ENCODE peak calls at places on chromosomes 2 and 18, in eight cellular contexts. One of them, this sample, is unnamed.

GRCh38 chr2:133734699-133735098 is 166.4 kb upstream of the NCKAP5 start:
- DNase-seq in endodermal cell: no peak
- DNase-seq in pancreas: no peak
- DNase-seq in OCI-LY7: no peak
- DNase-seq in Peyer's patch: no peak
- DNase-seq in CD8-positive, alpha-beta memory T cell: no peak
- DNase-seq in CD8-positive, alpha-beta T cell: no peak
- DNase-seq in Caco-2: no peak
- DNase-seq in this sample: no peak

GRCh38 chr18:31819106-31819924 is 58.6 kb upstream of the SLC25A52 start:
- DNase-seq in CD8-positive, alpha-beta memory T cell: peak; percentile 7
- DNase-seq in pancreas: no peak
- DNase-seq in Peyer's patch: no peak
- DNase-seq in Caco-2: peak; percentile 56
- DNase-seq in endodermal cell: peak; percentile 72
- DNase-seq in OCI-LY7: peak; percentile 50
- DNase-seq in CD8-positive, alpha-beta T cell: no peak
- DNase-seq in this sample: no peak

GRCh38 chr2:130872276-130873125 is 35.8 kb downstream of the ARHGEF4 start:
- DNase-seq in OCI-LY7: no peak
- DNase-seq in CD8-positive, alpha-beta T cell: no peak
- DNase-seq in Caco-2: no peak
- DNase-seq in CD8-positive, alpha-beta memory T cell: no peak
- DNase-seq in endodermal cell: peak; percentile 48
- DNase-seq in Peyer's patch: no peak
- DNase-seq in pancreas: no peak
- DNase-seq in this sample: no peak

GRCh38 chr18:33560686-33561370 is 17.2 kb upstream of the ASXL3 start:
- DNase-seq in CD8-positive, alpha-beta T cell: no peak
- DNase-seq in endodermal cell: peak; percentile 78
- DNase-seq in Caco-2: peak; percentile 7
- DNase-seq in Peyer's patch: no peak
- DNase-seq in OCI-LY7: no peak
- DNase-seq in CD8-positive, alpha-beta memory T cell: no peak
- DNase-seq in pancreas: no peak
- DNase-seq in this sample: no peak

GRCh38 chr2:52264488-52264887 is 1232.6 kb upstream of the NRXN1 start:
- DNase-seq in CD8-positive, alpha-beta memory T cell: no peak
- DNase-seq in CD8-positive, alpha-beta T cell: no peak
- DNase-seq in OCI-LY7: peak; percentile 66
- DNase-seq in Caco-2: no peak
- DNase-seq in Peyer's patch: no peak
- DNase-seq in endodermal cell: no peak
- DNase-seq in pancreas: no peak
- DNase-seq in this sample: no peak

GRCh38 chr2:88540346-88540745 is 86.9 kb downstream of the EIF2AK3 start:
- DNase-seq in CD8-positive, alpha-beta memory T cell: no peak
- DNase-seq in Caco-2: no peak
- DNase-seq in endodermal cell: no peak
- DNase-seq in OCI-LY7: no peak
- DNase-seq in Peyer's patch: no peak
- DNase-seq in pancreas: no peak
- DNase-seq in CD8-positive, alpha-beta T cell: no peak
- DNase-seq in this sample: no peak

GRCh38 chr2:196168181-196168580 is 3.2 kb downstream of the STK17B start:
- DNase-seq in pancreas: no peak
- DNase-seq in endodermal cell: no peak
- DNase-seq in CD8-positive, alpha-beta T cell: no peak
- DNase-seq in Caco-2: no peak
- DNase-seq in OCI-LY7: no peak
- DNase-seq in CD8-positive, alpha-beta memory T cell: peak; percentile 17
- DNase-seq in Peyer's patch: no peak
- DNase-seq in this sample: no peak

GRCh38 chr2:72990695-72991438 is 73.5 kb downstream of the EMX1 start:
- DNase-seq in CD8-positive, alpha-beta memory T cell: no peak
- DNase-seq in CD8-positive, alpha-beta T cell: no peak
- DNase-seq in OCI-LY7: no peak
- DNase-seq in endodermal cell: peak; percentile 38
- DNase-seq in Peyer's patch: peak; percentile 13
- DNase-seq in Caco-2: no peak
- DNase-seq in pancreas: no peak
- DNase-seq in this sample: no peak

GRCh38 chr2:215365184-215365658 is 53.4 kb downstream of the ATIC start:
- DNase-seq in endodermal cell: no peak
- DNase-seq in Peyer's patch: no peak
- DNase-seq in CD8-positive, alpha-beta memory T cell: no peak
- DNase-seq in Caco-2: no peak
- DNase-seq in pancreas: no peak
- DNase-seq in OCI-LY7: no peak
- DNase-seq in CD8-positive, alpha-beta T cell: no peak
- DNase-seq in this sample: no peak

GRCh38 chr18:49021433-49022129 is 70.8 kb upstream of the SMAD7 start:
- DNase-seq in endodermal cell: peak; percentile 97
- DNase-seq in OCI-LY7: peak; percentile 88
- DNase-seq in Peyer's patch: peak; percentile 91
- DNase-seq in pancreas: peak; percentile 85
- DNase-seq in Caco-2: peak; percentile 66
- DNase-seq in CD8-positive, alpha-beta T cell: peak; percentile 28
- DNase-seq in CD8-positive, alpha-beta memory T cell: no peak
- DNase-seq in this sample: peak; percentile 85

DNA sequence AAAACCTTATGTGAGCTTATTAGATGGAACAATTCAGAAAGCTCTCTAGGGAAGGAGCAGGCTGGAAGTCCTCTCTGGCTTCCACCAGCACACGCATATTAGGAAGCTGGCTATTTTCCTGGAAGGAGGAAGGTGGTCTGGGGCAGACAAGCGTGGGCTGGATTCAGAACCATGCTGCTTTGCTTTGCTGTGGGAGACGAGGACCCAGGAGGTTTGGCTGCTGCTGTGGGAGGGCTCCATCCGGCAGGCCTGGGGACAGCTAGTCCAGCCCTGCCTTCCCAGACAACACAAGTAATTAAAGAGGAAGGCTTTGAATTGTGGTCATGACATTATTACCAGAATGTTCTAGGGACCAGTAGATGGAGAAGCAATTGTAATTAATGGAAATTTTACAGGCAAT is 238.8 kb upstream of the MYT1L start:
- DNase-seq in CD8-positive, alpha-beta memory T cell: no peak
- DNase-seq in Caco-2: no peak
- DNase-seq in endodermal cell: no peak
- DNase-seq in Peyer's patch: no peak
- DNase-seq in pancreas: no peak
- DNase-seq in CD8-positive, alpha-beta T cell: no peak
- DNase-seq in OCI-LY7: no peak
- DNase-seq in this sample: no peak
- H3K9me3 ChIP-seq in CD8-positive, alpha-beta memory T cell: no peaks in the 10 kb centered on the region
- H3K9me3 ChIP-seq in Caco-2: peaks cover 11% of the 10 kb centered on the region
- H3K9me3 ChIP-seq in endodermal cell: peaks cover 17% of the 10 kb centered on the region
- H3K9me3 ChIP-seq in Peyer's patch: no peaks in the 10 kb centered on the region
- H3K9me3 ChIP-seq in pancreas: no peaks in the 10 kb centered on the region
- H3K9me3 ChIP-seq in CD8-positive, alpha-beta T cell: no peaks in the 10 kb centered on the region
- H3K9me3 ChIP-seq in OCI-LY7: peaks cover 10% of the 10 kb centered on the region
- H3K9me3 ChIP-seq in this sample: peaks cover 16% of the 10 kb centered on the region

GRCh38 chr2:176156959-176157498 is at the start of gene HOXD3:
- DNase-seq in Caco-2: no peak
- DNase-seq in CD8-positive, alpha-beta T cell: no peak
- DNase-seq in endodermal cell: peak; percentile 46
- DNase-seq in CD8-positive, alpha-beta memory T cell: no peak
- DNase-seq in pancreas: no peak
- DNase-seq in OCI-LY7: no peak
- DNase-seq in Peyer's patch: no peak
- DNase-seq in this sample: no peak

GRCh38 chr2:176156301-176156958 is 677 bp upstream of the HOXD3 start:
- DNase-seq in endodermal cell: peak; percentile 45
- DNase-seq in OCI-LY7: no peak
- DNase-seq in Caco-2: no peak
- DNase-seq in pancreas: no peak
- DNase-seq in CD8-positive, alpha-beta T cell: no peak
- DNase-seq in CD8-positive, alpha-beta memory T cell: no peak
- DNase-seq in Peyer's patch: no peak
- DNase-seq in this sample: no peak

GRCh38 chr2:176158306-176158643 is 1.2 kb downstream of the HOXD3 start:
- DNase-seq in OCI-LY7: no peak
- DNase-seq in CD8-positive, alpha-beta memory T cell: no peak
- DNase-seq in endodermal cell: peak; percentile 74
- DNase-seq in Peyer's patch: no peak
- DNase-seq in Caco-2: no peak
- DNase-seq in CD8-positive, alpha-beta T cell: no peak
- DNase-seq in pancreas: no peak
- DNase-seq in this sample: no peak

GRCh38 chr2:176158855-176159677 is 2.0 kb downstream of the HOXD3 start:
- DNase-seq in CD8-positive, alpha-beta T cell: no peak
- DNase-seq in CD8-positive, alpha-beta memory T cell: no peak
- DNase-seq in endodermal cell: peak; percentile 80
- DNase-seq in pancreas: no peak
- DNase-seq in Caco-2: no peak
- DNase-seq in OCI-LY7: no peak
- DNase-seq in Peyer's patch: no peak
- DNase-seq in this sample: no peak

DNA sequence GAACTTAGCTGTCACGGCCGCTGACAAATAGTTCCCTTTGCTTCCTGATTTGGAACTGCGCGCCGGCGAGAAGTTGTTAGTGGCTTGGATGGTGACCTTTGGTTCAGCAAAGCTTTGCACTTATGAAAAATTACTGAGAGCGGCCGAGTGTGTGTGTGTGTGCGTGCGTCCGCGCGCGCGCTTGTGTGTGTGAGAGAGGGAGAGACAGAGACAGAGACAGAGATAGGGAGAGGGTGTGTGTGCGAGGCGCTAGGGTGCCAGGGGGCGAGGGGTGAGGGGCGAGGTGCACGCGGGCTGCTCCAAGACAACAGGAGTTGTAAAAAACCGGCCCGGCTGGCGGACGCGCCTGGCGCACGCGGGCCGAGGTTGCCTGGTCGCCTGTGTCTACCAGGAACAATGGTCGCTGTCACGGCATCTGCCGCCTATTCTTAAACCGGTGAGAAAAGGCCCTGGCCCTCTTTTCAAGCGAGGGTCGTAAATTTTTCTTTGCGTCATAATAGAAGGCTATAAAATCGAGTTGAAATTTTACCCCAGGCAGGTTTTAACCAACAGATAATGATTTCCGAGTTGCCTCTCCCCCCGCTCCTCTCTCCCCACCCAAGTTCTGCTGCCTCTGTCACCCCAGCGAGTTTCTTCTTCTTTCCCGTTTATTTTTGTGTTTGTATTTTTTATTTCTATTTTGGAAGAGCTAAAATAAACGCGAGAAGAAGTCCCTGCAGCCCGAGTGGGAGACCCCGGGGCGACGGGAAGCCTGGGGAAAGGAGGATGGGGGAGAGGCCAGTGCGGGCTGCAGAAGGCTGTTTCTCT is 595 bp downstream of the HOXD3 start:
- DNase-seq in Caco-2: peak; percentile 45
- DNase-seq in endodermal cell: peak; percentile 78
- DNase-seq in CD8-positive, alpha-beta T cell: no peak
- DNase-seq in Peyer's patch: peak; percentile 74
- DNase-seq in pancreas: no peak
- DNase-seq in CD8-positive, alpha-beta memory T cell: no peak
- DNase-seq in OCI-LY7: no peak
- DNase-seq in this sample: no peak
- H3K9me3 ChIP-seq in Caco-2: no peaks in the 10 kb centered on the region
- H3K9me3 ChIP-seq in endodermal cell: no peaks in the 10 kb centered on the region
- H3K9me3 ChIP-seq in CD8-positive, alpha-beta T cell: no peaks in the 10 kb centered on the region
- H3K9me3 ChIP-seq in Peyer's patch: no peaks in the 10 kb centered on the region
- H3K9me3 ChIP-seq in pancreas: no peaks in the 10 kb centered on the region
- H3K9me3 ChIP-seq in CD8-positive, alpha-beta memory T cell: no peaks in the 10 kb centered on the region
- H3K9me3 ChIP-seq in OCI-LY7: no peaks in the 10 kb centered on the region
- H3K9me3 ChIP-seq in this sample: peaks cover 19% of the 10 kb centered on the region

DNA sequence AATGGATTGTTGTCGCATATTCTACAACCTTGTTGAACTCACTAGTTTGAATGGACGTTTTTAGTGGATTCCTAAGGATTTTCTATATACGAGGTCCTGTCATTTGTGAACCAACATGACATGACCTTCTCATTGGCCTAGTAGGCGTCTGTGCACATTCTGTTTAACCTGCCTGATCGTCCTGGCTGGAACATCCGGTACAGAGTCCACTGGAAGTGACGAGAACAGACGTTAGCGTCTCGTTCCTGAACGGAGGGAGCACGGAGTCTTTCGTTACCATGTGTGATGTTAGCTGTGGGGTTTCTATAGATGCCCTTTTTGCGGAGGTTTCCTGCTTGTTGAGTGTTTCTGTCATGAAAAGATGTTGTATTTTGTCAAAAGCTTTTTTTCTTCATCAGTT is 61.9 kb downstream of the SLC66A2 start:
- DNase-seq in Peyer's patch: no peak
- DNase-seq in endodermal cell: no peak
- DNase-seq in CD8-positive, alpha-beta T cell: no peak
- DNase-seq in OCI-LY7: no peak
- DNase-seq in Caco-2: no peak
- DNase-seq in pancreas: no peak
- DNase-seq in CD8-positive, alpha-beta memory T cell: no peak
- DNase-seq in this sample: no peak
- H3K9me3 ChIP-seq in Peyer's patch: no peaks in the 10 kb centered on the region
- H3K9me3 ChIP-seq in endodermal cell: peaks cover 60% of the 10 kb centered on the region
- H3K9me3 ChIP-seq in CD8-positive, alpha-beta T cell: peaks cover 6% of the 10 kb centered on the region
- H3K9me3 ChIP-seq in OCI-LY7: no peaks in the 10 kb centered on the region
- H3K9me3 ChIP-seq in Caco-2: no peaks in the 10 kb centered on the region
- H3K9me3 ChIP-seq in pancreas: no peaks in the 10 kb centered on the region
- H3K9me3 ChIP-seq in CD8-positive, alpha-beta memory T cell: peaks cover 15% of the 10 kb centered on the region
- H3K9me3 ChIP-seq in this sample: peaks cover 10% of the 10 kb centered on the region

GRCh38 chr2:31675485-31675901 is 94.8 kb upstream of the SRD5A2 start:
- DNase-seq in CD8-positive, alpha-beta memory T cell: no peak
- DNase-seq in Peyer's patch: no peak
- DNase-seq in endodermal cell: peak; percentile 83
- DNase-seq in pancreas: peak; percentile 14
- DNase-seq in Caco-2: peak; percentile 49
- DNase-seq in CD8-positive, alpha-beta T cell: no peak
- DNase-seq in OCI-LY7: no peak
- DNase-seq in this sample: no peak
- H3K9me3 ChIP-seq in CD8-positive, alpha-beta memory T cell: no peaks in the 10 kb centered on the region
- H3K9me3 ChIP-seq in Peyer's patch: no peaks in the 10 kb centered on the region
- H3K9me3 ChIP-seq in endodermal cell: peaks cover 14% of the 10 kb centered on the region
- H3K9me3 ChIP-seq in pancreas: no peaks in the 10 kb centered on the region
- H3K9me3 ChIP-seq in Caco-2: no peaks in the 10 kb centered on the region
- H3K9me3 ChIP-seq in CD8-positive, alpha-beta T cell: no peaks in the 10 kb centered on the region
- H3K9me3 ChIP-seq in OCI-LY7: peaks cover 6% of the 10 kb centered on the region
- H3K9me3 ChIP-seq in this sample: peaks cover 20% of the 10 kb centered on the region

GRCh38 chr2:69260666-69261065 is 126.4 kb downstream of the GFPT1 start:
- DNase-seq in Caco-2: no peak
- DNase-seq in CD8-positive, alpha-beta T cell: no peak
- DNase-seq in CD8-positive, alpha-beta memory T cell: no peak
- DNase-seq in pancreas: no peak
- DNase-seq in OCI-LY7: no peak
- DNase-seq in Peyer's patch: no peak
- DNase-seq in endodermal cell: no peak
- DNase-seq in this sample: no peak
- H3K9me3 ChIP-seq in Caco-2: peaks cover 16% of the 10 kb centered on the region
- H3K9me3 ChIP-seq in CD8-positive, alpha-beta T cell: no peaks in the 10 kb centered on the region
- H3K9me3 ChIP-seq in CD8-positive, alpha-beta memory T cell: no peaks in the 10 kb centered on the region
- H3K9me3 ChIP-seq in pancreas: no peaks in the 10 kb centered on the region
- H3K9me3 ChIP-seq in OCI-LY7: peaks cover 6% of the 10 kb centered on the region
- H3K9me3 ChIP-seq in Peyer's patch: no peaks in the 10 kb centered on the region
- H3K9me3 ChIP-seq in endodermal cell: peaks cover 41% of the 10 kb centered on the region
- H3K9me3 ChIP-seq in this sample: peaks cover 2% of the 10 kb centered on the region

GRCh38 chr2:69612197-69612596 is 31.3 kb downstream of the AAK1 start:
- DNase-seq in CD8-positive, alpha-beta T cell: no peak
- DNase-seq in OCI-LY7: no peak
- DNase-seq in Caco-2: no peak
- DNase-seq in endodermal cell: no peak
- DNase-seq in Peyer's patch: no peak
- DNase-seq in CD8-positive, alpha-beta memory T cell: no peak
- DNase-seq in pancreas: no peak
- DNase-seq in this sample: no peak
- H3K9me3 ChIP-seq in CD8-positive, alpha-beta T cell: no peaks in the 10 kb centered on the region
- H3K9me3 ChIP-seq in OCI-LY7: peaks cover 8% of the 10 kb centered on the region
- H3K9me3 ChIP-seq in Caco-2: peaks cover 12% of the 10 kb centered on the region
- H3K9me3 ChIP-seq in endodermal cell: peaks cover 11% of the 10 kb centered on the region
- H3K9me3 ChIP-seq in Peyer's patch: no peaks in the 10 kb centered on the region
- H3K9me3 ChIP-seq in CD8-positive, alpha-beta memory T cell: no peaks in the 10 kb centered on the region
- H3K9me3 ChIP-seq in pancreas: no peaks in the 10 kb centered on the region
- H3K9me3 ChIP-seq in this sample: peaks cover 2% of the 10 kb centered on the region

This sample was measured in lung.